ENCODE peak calls at places on chromosome 3, in five cellular contexts. Q is lower leg skin, J is K562, L is body of pancreas, O is gastrocnemius medialis. X is an unnamed sample.
A peak's percentile ranks its signal among the peaks of the same experiment; 100 is the strongest.

GRCh38 chr3:105767776-105768175 is 101.0 kb downstream of the CBLB start:
- DNase-seq in Q (no peak), J (no peak), L (no peak), O (no peak), X (no peak)

GRCh38 chr3:154151969-154152368 is 30.8 kb downstream of the ARHGEF26 start:
- DNase-seq in Q (no peak), J (no peak), L (no peak), O (no peak), X (no peak)

GRCh38 chr3:177498037-177498857 is 301.0 kb upstream of the TBL1XR1 start:
- DNase-seq in Q (no peak), J (no peak), L (peak; percentile 80), O (no peak), X (no peak)

GRCh38 chr3:54928056-54928770 is at the start of gene LRTM1:
- DNase-seq in Q (no peak), J (no peak), L (no peak), O (no peak), X (no peak)

GRCh38 chr3:122774564-122774963 is 19.1 kb downstream of the HSPBAP1 start:
- DNase-seq in Q (no peak), J (peak; percentile 19), L (no peak), O (no peak), X (no peak)

GRCh38 chr3:79367803-79368202 is 400.0 kb downstream of the ROBO1 start:
- DNase-seq in Q (no peak), J (no peak), L (no peak), O (no peak), X (no peak)

GRCh38 chr3:54696313-54696712 is 231.5 kb downstream of the LRTM1 start:
- DNase-seq in Q (no peak), J (no peak), L (no peak), O (no peak), X (no peak)

GRCh38 chr3:195893121-195893449 is 15.3 kb downstream of the TNK2 start:
- DNase-seq in Q (no peak), J (no peak), L (peak; percentile 46), O (no peak), X (no peak)

GRCh38 chr3:52062499-52062898 is 6.1 kb upstream of the DUSP7 start:
- DNase-seq in Q (no peak), J (no peak), L (no peak), O (no peak), X (no peak)

GRCh38 chr3:197820550-197821335 is 29.7 kb downstream of the LRCH3 start:
- DNase-seq in Q (no peak), J (no peak), L (no peak), O (no peak), X (no peak)

GRCh38 chr3:30011237-30011803 is 595.1 kb upstream of the TGFBR2 start:
- DNase-seq in Q (no peak), J (no peak), L (no peak), O (no peak), X (no peak)

GRCh38 chr3:116140100-116140689 is 305.1 kb downstream of the LSAMP start:
- DNase-seq in Q (no peak), J (peak; percentile 14), L (no peak), O (no peak), X (no peak)

GRCh38 chr3:49799761-49800160 is at the start of gene CDHR4:
- DNase-seq in Q (no peak), J (peak; percentile 35), L (no peak), O (no peak), X (no peak)

GRCh38 chr3:149659173-149659468 is 1.3 kb upstream of the WWTR1 start:
- DNase-seq in Q (no peak), J (no peak), L (no peak), O (no peak), X (no peak)

GRCh38 chr3:30193625-30194044 is 412.8 kb upstream of the TGFBR2 start:
- DNase-seq in Q (no peak), J (no peak), L (no peak), O (no peak), X (no peak)

GRCh38 chr3:184727357-184728060 is 15.6 kb upstream of the MAGEF1 start:
- DNase-seq in Q (no peak), J (peak; percentile 79), L (peak; percentile 69), O (no peak), X (peak; percentile 26)

GRCh38 chr3:124529826-124530571 is 200.3 kb upstream of the UMPS start:
- DNase-seq in Q (no peak), J (no peak), L (no peak), O (no peak), X (no peak)

GRCh38 chr3:195159819-195160175 is 111.2 kb downstream of the XXYLT1 start:
- DNase-seq in Q (no peak), J (no peak), L (no peak), O (no peak), X (no peak)

GRCh38 chr3:20682573-20682972 is 496.6 kb upstream of the SGO1 start:
- DNase-seq in Q (no peak), J (no peak), L (no peak), O (no peak), X (no peak)

GRCh38 chr3:12906141-12906915 is 65.0 kb upstream of the RPL32 start:
- DNase-seq in Q (no peak), J (no peak), L (no peak), O (no peak), X (no peak)

GRCh38 chr3:124260206-124260915 is 268.4 kb upstream of the ROPN1 start:
- DNase-seq in Q (peak; percentile 88), J (peak; percentile 0), L (no peak), O (peak; percentile 53), X (no peak)

GRCh38 chr3:10017636-10018292 is 8.5 kb upstream of the FANCD2 start:
- DNase-seq in Q (no peak), J (no peak), L (no peak), O (no peak), X (peak; percentile 38)

GRCh38 chr3:68403741-68404140 is 528.6 kb downstream of the TAFA4 start:
- DNase-seq in Q (no peak), J (no peak), L (no peak), O (no peak), X (no peak)

GRCh38 chr3:52236424-52236886 is 2.5 kb downstream of the TWF2 start:
- DNase-seq in Q (no peak), J (no peak), L (no peak), O (no peak), X (no peak)

GRCh38 chr3:31614162-31614921 is 81.6 kb downstream of the STT3B start:
- DNase-seq in Q (no peak), J (no peak), L (no peak), O (no peak), X (no peak)

GRCh38 chr3:186783731-186784515 is 546 bp downstream of the EIF4A2 start:
- DNase-seq in Q (peak; percentile 96), J (peak; percentile 83), L (peak; percentile 88), O (peak; percentile 71), X (peak; percentile 92)
- TF ChIP-seq POLR2A in Q (no peak), J (no peak), L (no peak), O (peak; percentile 61), X (peak; percentile 27)

DNA sequence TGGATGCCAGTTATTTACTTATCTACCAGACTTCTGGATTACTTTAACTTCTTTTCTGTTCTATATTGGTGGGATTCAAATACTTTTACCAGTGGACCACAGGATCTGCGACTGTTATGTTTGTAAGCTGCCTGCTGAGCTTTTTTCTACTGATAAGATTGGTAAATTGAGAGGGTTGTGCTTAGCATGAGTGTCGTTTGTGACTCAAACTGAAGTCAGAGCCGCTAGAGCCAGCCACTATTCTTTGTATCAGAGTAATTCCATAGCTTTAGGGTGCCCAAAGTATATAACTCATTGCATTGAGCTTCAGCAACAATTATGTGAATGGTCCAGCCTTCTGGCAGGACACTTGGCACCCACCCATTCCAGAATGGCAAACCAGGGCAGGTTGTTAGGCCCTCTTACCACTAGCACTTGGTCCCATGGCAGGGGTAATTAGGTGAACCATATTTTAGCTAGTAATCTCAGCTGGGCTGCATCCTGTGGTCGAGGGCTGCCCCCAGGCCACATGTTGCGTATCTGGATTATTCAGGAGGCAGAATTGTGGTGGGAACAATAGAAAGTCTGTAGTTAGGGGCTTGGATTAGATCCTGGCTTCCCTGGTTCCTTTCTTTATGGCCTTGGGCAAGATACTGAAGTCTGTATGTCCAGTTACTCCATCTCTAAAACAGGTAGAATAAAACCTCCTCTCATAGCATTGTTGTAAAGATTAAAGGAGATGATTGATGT is 6.0 kb downstream of the PLCL2 start:
- DNase-seq in Q (no peak), J (no peak), L (no peak), O (no peak), X (no peak)
- H3K4me3 ChIP-seq in Q (no peak overlapping the region), J (no peak overlapping the region), L (no peak overlapping the region), O (no peak overlapping the region), X (no peak overlapping the region)

DNA sequence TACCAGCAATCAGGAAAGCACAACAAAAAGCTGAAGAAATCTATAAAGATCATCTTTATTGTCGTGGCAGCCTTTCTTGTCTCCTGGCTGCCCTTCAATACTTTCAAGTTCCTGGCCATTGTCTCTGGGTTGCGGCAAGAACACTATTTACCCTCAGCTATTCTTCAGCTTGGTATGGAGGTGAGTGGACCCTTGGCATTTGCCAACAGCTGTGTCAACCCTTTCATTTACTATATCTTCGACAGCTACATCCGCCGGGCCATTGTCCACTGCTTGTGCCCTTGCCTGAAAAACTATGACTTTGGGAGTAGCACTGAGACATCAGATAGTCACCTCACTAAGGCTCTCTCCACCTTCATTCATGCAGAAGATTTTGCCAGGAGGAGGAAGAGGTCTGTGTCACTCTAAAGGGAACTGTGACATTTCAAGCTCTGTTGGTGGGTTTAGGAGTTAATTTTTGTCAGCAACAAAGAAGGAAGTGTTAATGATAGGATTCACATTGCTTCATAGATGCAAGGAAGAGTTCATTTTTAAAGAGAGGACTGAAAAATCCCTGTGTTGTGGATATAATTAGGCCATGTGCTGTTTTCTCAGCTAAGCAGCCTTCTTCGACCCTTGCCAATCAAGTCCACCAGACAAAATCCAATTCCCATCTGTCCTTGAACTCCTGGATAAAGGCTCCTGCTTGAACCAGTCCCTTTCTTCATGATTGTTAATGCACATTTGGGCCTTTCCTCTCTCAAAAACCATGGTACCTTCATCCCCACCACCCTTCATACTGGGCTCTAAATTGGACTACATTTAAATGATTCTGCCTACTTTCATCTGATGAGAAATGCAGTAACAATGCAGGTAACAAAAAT is 1.2 kb downstream of the GPR15 start:
- DNase-seq in Q (no peak), J (no peak), L (no peak), O (no peak), X (no peak)
- TF ChIP-seq POLR2A in Q (no peak), J (no peak), L (no peak), O (no peak), X (no peak)

GRCh38 chr3:179069762-179070390 is 1.7 kb downstream of the ZMAT3 start:
- DNase-seq in Q (no peak), J (no peak), L (no peak), O (no peak), X (no peak)
- H3K4me3 ChIP-seq in Q (no peak overlapping the region), J (no peak overlapping the region), L (no peak overlapping the region), O (no peak overlapping the region), X (peak overlapping the region; percentile 95)

GRCh38 chr3:72411843-72412242 is 436.4 kb downstream of the SHQ1 start:
- DNase-seq in Q (no peak), J (no peak), L (no peak), O (no peak), X (no peak)
- TF ChIP-seq POLR2A in Q (no peak), J (no peak), L (no peak), O (no peak), X (no peak)

DNA sequence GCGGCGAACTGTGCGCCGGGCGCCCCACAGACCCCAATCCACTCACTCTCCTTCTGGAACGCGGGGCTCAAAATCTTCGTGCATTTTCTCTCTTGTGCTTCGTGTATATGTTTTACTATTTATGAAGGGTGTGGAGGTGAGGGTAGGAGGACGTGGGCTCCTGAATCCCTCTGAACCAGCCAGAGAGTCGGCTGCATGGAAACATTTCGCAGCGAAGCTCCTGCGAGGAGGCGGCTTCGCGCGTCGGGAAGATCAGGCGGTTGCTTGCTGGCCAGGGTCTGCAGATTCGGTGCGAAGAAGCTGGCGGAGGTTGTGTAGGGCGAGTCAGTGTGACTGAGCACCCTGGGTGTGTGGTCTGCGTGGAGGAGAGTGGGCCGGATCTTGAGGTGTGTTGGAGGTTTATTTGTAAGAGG is 1.1 kb downstream of the CNTN4 start:
- DNase-seq in Q (no peak), J (no peak), L (no peak), O (no peak), X (no peak)
- H3K4me3 ChIP-seq in Q (no peak overlapping the region), J (no peak overlapping the region), L (no peak overlapping the region), O (peak overlapping the region; percentile 39), X (peak overlapping the region; percentile 72)